ENCODE peak calls at places on chromosome 21, in ten cellular contexts. T is ureter, D is colonic mucosa, V is iris pigment epithelial cell, K is T-helper 17 cell, O is Kasumi-1, M is A172, G is MG63, J is cardiac fibroblast, S is fibroblast of lung. A is an unnamed sample.

GRCh38 chr21:21200103-21200938 is 202.1 kb downstream of the NCAM2 start:
- DNase-seq in O (no peak), J (peak), V (peak), K (no peak), S (peak), M (peak), D (peak), T (peak), G (peak), A (no peak)

GRCh38 chr21:14877581-14878228 is 187.1 kb downstream of the NRIP1 start:
- DNase-seq in J (peak), M (peak), S (peak), O (no peak), K (no peak), V (peak), D (no peak), T (no peak), G (no peak), A (peak)

GRCh38 chr21:42233067-42233981 is 14.4 kb downstream of the ABCG1 start:
- DNase-seq in S (peak), D (peak), V (peak), M (peak), T (peak), K (peak), G (peak), J (peak), O (peak), A (peak)

GRCh38 chr21:32030146-32030652 is 157.4 kb downstream of the HUNK start:
- DNase-seq in M (no peak), T (no peak), D (no peak), S (no peak), J (no peak), V (no peak), K (no peak), G (no peak), O (no peak), A (no peak)

GRCh38 chr21:45406801-45407628 is 2.0 kb downstream of the COL18A1 start:
- DNase-seq in O (no peak), G (no peak), V (no peak), J (no peak), T (no peak), S (no peak), D (no peak), M (no peak), K (no peak), A (no peak)

GRCh38 chr21:31332525-31332924 is 11.5 kb downstream of the TIAM1 start:
- DNase-seq in G (no peak), T (no peak), J (no peak), O (no peak), D (no peak), V (no peak), M (no peak), K (no peak), S (no peak), A (no peak)

GRCh38 chr21:38123626-38124025 is 133.2 kb upstream of the KCNJ15 start:
- DNase-seq in S (no peak), M (no peak), V (no peak), T (no peak), O (no peak), D (no peak), J (no peak), K (no peak), G (no peak), A (no peak)

GRCh38 chr21:42518216-42518615 is 4.6 kb downstream of the SLC37A1 start:
- DNase-seq in D (no peak), S (peak), V (peak), M (peak), K (no peak), G (peak), T (no peak), J (peak), O (no peak), A (peak)

GRCh38 chr21:26210614-26211013 is 40.0 kb upstream of the APP start:
- DNase-seq in V (no peak), M (no peak), S (no peak), G (no peak), D (no peak), T (no peak), K (no peak), J (no peak), O (peak), A (no peak)

GRCh38 chr21:17538576-17538975 is 25.7 kb downstream of the CXADR start:
- DNase-seq in M (no peak), O (no peak), T (no peak), K (no peak), D (no peak), V (no peak), S (no peak), J (no peak), G (no peak), A (no peak)

GRCh38 chr21:35850542-35851103 is 209.7 kb downstream of the SETD4 start:
- DNase-seq in O (no peak), M (no peak), K (no peak), V (no peak), J (no peak), D (no peak), S (no peak), T (no peak), G (no peak), A (no peak)

GRCh38 chr21:44914176-44914874 is 6.4 kb downstream of the ITGB2 start:
- DNase-seq in J (no peak), S (no peak), T (no peak), D (no peak), M (no peak), K (no peak), V (no peak), O (peak), G (no peak), A (no peak)